ENCODE peak calls at places on chromosome 22, in five cellular contexts. One of them, this sample, is unnamed.

GRCh38 chr22:37804502-37804885 is 3.2 kb upstream of the GCAT start:
- DNase-seq in endothelial cell: peak
- DNase-seq in NCI-H1694 treated with DMSO at 0.1 percent for 48 hours: no peak
- DNase-seq in EL: no peak
- DNase-seq in stimulated activated CD4-positive, alpha-beta T cell treated with anti-CD3 and anti-CD28 coated beads, Interleukin-4, amount 100 ng/mL, for 48 hours: no peak
- DNase-seq in this sample: no peak

GRCh38 chr22:48049116-48049515 is 1286.7 kb downstream of the TBC1D22A start:
- DNase-seq in NCI-H1694 treated with DMSO at 0.1 percent for 48 hours: no peak
- DNase-seq in EL: no peak
- DNase-seq in stimulated activated CD4-positive, alpha-beta T cell treated with anti-CD3 and anti-CD28 coated beads, Interleukin-4, amount 100 ng/mL, for 48 hours: no peak
- DNase-seq in endothelial cell: no peak
- DNase-seq in this sample: no peak

GRCh38 chr22:26781591-26781990 is 124.2 kb downstream of the MIAT start:
- DNase-seq in NCI-H1694 treated with DMSO at 0.1 percent for 48 hours: no peak
- DNase-seq in stimulated activated CD4-positive, alpha-beta T cell treated with anti-CD3 and anti-CD28 coated beads, Interleukin-4, amount 100 ng/mL, for 48 hours: no peak
- DNase-seq in EL: no peak
- DNase-seq in endothelial cell: no peak
- DNase-seq in this sample: no peak

GRCh38 chr22:38754247-38755154 is 1.3 kb downstream of the SUN2 start:
- DNase-seq in EL: peak
- DNase-seq in stimulated activated CD4-positive, alpha-beta T cell treated with anti-CD3 and anti-CD28 coated beads, Interleukin-4, amount 100 ng/mL, for 48 hours: peak
- DNase-seq in NCI-H1694 treated with DMSO at 0.1 percent for 48 hours: peak
- DNase-seq in endothelial cell: no peak
- DNase-seq in this sample: peak

GRCh38 chr22:50341977-50342650 is 1.0 kb upstream of the PPP6R2 start:
- DNase-seq in stimulated activated CD4-positive, alpha-beta T cell treated with anti-CD3 and anti-CD28 coated beads, Interleukin-4, amount 100 ng/mL, for 48 hours: peak
- DNase-seq in NCI-H1694 treated with DMSO at 0.1 percent for 48 hours: peak
- DNase-seq in EL: peak
- DNase-seq in endothelial cell: peak
- DNase-seq in this sample: peak

GRCh38 chr22:45101828-45102227 is 61.9 kb upstream of the NUP50 start:
- DNase-seq in NCI-H1694 treated with DMSO at 0.1 percent for 48 hours: peak
- DNase-seq in EL: peak
- DNase-seq in stimulated activated CD4-positive, alpha-beta T cell treated with anti-CD3 and anti-CD28 coated beads, Interleukin-4, amount 100 ng/mL, for 48 hours: peak
- DNase-seq in endothelial cell: peak
- DNase-seq in this sample: peak

GRCh38 chr22:42673898-42674390 is 24.8 kb upstream of the CYB5R3 start:
- DNase-seq in stimulated activated CD4-positive, alpha-beta T cell treated with anti-CD3 and anti-CD28 coated beads, Interleukin-4, amount 100 ng/mL, for 48 hours: no peak
- DNase-seq in NCI-H1694 treated with DMSO at 0.1 percent for 48 hours: no peak
- DNase-seq in EL: no peak
- DNase-seq in endothelial cell: no peak
- DNase-seq in this sample: no peak

GRCh38 chr22:38704568-38705234 is 1.0 kb upstream of the GTPBP1 start:
- DNase-seq in endothelial cell: no peak
- DNase-seq in stimulated activated CD4-positive, alpha-beta T cell treated with anti-CD3 and anti-CD28 coated beads, Interleukin-4, amount 100 ng/mL, for 48 hours: no peak
- DNase-seq in NCI-H1694 treated with DMSO at 0.1 percent for 48 hours: no peak
- DNase-seq in EL: no peak
- DNase-seq in this sample: no peak

GRCh38 chr22:33022231-33022630 is 36.0 kb downstream of the SYN3 start:
- DNase-seq in EL: no peak
- DNase-seq in NCI-H1694 treated with DMSO at 0.1 percent for 48 hours: no peak
- DNase-seq in endothelial cell: no peak
- DNase-seq in stimulated activated CD4-positive, alpha-beta T cell treated with anti-CD3 and anti-CD28 coated beads, Interleukin-4, amount 100 ng/mL, for 48 hours: no peak
- DNase-seq in this sample: no peak

GRCh38 chr22:49642331-49642730 is 185.3 kb downstream of the BRD1 start:
- DNase-seq in stimulated activated CD4-positive, alpha-beta T cell treated with anti-CD3 and anti-CD28 coated beads, Interleukin-4, amount 100 ng/mL, for 48 hours: no peak
- DNase-seq in EL: no peak
- DNase-seq in endothelial cell: no peak
- DNase-seq in NCI-H1694 treated with DMSO at 0.1 percent for 48 hours: no peak
- DNase-seq in this sample: no peak

GRCh38 chr22:20239063-20239950 is 28.8 kb downstream of the RTN4R start:
- DNase-seq in stimulated activated CD4-positive, alpha-beta T cell treated with anti-CD3 and anti-CD28 coated beads, Interleukin-4, amount 100 ng/mL, for 48 hours: no peak
- DNase-seq in endothelial cell: no peak
- DNase-seq in EL: peak
- DNase-seq in NCI-H1694 treated with DMSO at 0.1 percent for 48 hours: no peak
- DNase-seq in this sample: no peak

GRCh38 chr22:45323695-45324094 is 14.0 kb downstream of the FAM118A start:
- DNase-seq in NCI-H1694 treated with DMSO at 0.1 percent for 48 hours: no peak
- DNase-seq in EL: no peak
- DNase-seq in endothelial cell: no peak
- DNase-seq in stimulated activated CD4-positive, alpha-beta T cell treated with anti-CD3 and anti-CD28 coated beads, Interleukin-4, amount 100 ng/mL, for 48 hours: no peak
- DNase-seq in this sample: no peak

GRCh38 chr22:45268958-45269844 is 15.5 kb upstream of the UPK3A start:
- DNase-seq in endothelial cell: peak
- DNase-seq in stimulated activated CD4-positive, alpha-beta T cell treated with anti-CD3 and anti-CD28 coated beads, Interleukin-4, amount 100 ng/mL, for 48 hours: peak
- DNase-seq in NCI-H1694 treated with DMSO at 0.1 percent for 48 hours: peak
- DNase-seq in EL: peak
- DNase-seq in this sample: peak

GRCh38 chr22:32413715-32414114 is 1.7 kb upstream of the RTCB start:
- DNase-seq in NCI-H1694 treated with DMSO at 0.1 percent for 48 hours: no peak
- DNase-seq in stimulated activated CD4-positive, alpha-beta T cell treated with anti-CD3 and anti-CD28 coated beads, Interleukin-4, amount 100 ng/mL, for 48 hours: no peak
- DNase-seq in endothelial cell: peak
- DNase-seq in EL: peak
- DNase-seq in this sample: no peak

GRCh38 chr22:22386602-22387385 is 121.7 kb downstream of the ZNF280B start:
- DNase-seq in endothelial cell: no peak
- DNase-seq in stimulated activated CD4-positive, alpha-beta T cell treated with anti-CD3 and anti-CD28 coated beads, Interleukin-4, amount 100 ng/mL, for 48 hours: no peak
- DNase-seq in NCI-H1694 treated with DMSO at 0.1 percent for 48 hours: no peak
- DNase-seq in EL: no peak
- DNase-seq in this sample: no peak

GRCh38 chr22:30015846-30016245 is 64.4 kb upstream of the HORMAD2 start:
- DNase-seq in NCI-H1694 treated with DMSO at 0.1 percent for 48 hours: no peak
- DNase-seq in stimulated activated CD4-positive, alpha-beta T cell treated with anti-CD3 and anti-CD28 coated beads, Interleukin-4, amount 100 ng/mL, for 48 hours: no peak
- DNase-seq in endothelial cell: no peak
- DNase-seq in EL: peak
- DNase-seq in this sample: no peak

GRCh38 chr22:50190182-50190951 is 4.7 kb downstream of the TRABD start:
- DNase-seq in stimulated activated CD4-positive, alpha-beta T cell treated with anti-CD3 and anti-CD28 coated beads, Interleukin-4, amount 100 ng/mL, for 48 hours: peak
- DNase-seq in endothelial cell: no peak
- DNase-seq in EL: peak
- DNase-seq in NCI-H1694 treated with DMSO at 0.1 percent for 48 hours: peak
- DNase-seq in this sample: peak

GRCh38 chr22:31029276-31029675 is 51.8 kb upstream of the SMTN start:
- DNase-seq in stimulated activated CD4-positive, alpha-beta T cell treated with anti-CD3 and anti-CD28 coated beads, Interleukin-4, amount 100 ng/mL, for 48 hours: no peak
- DNase-seq in NCI-H1694 treated with DMSO at 0.1 percent for 48 hours: no peak
- DNase-seq in EL: no peak
- DNase-seq in endothelial cell: no peak
- DNase-seq in this sample: no peak

GRCh38 chr22:46031066-46031465 is 54.1 kb upstream of the WNT7B start:
- DNase-seq in NCI-H1694 treated with DMSO at 0.1 percent for 48 hours: no peak
- DNase-seq in stimulated activated CD4-positive, alpha-beta T cell treated with anti-CD3 and anti-CD28 coated beads, Interleukin-4, amount 100 ng/mL, for 48 hours: no peak
- DNase-seq in endothelial cell: no peak
- DNase-seq in EL: no peak
- DNase-seq in this sample: no peak

GRCh38 chr22:46459347-46460065 is 77.9 kb downstream of the CELSR1 start:
- DNase-seq in EL: no peak
- DNase-seq in NCI-H1694 treated with DMSO at 0.1 percent for 48 hours: no peak
- DNase-seq in endothelial cell: no peak
- DNase-seq in stimulated activated CD4-positive, alpha-beta T cell treated with anti-CD3 and anti-CD28 coated beads, Interleukin-4, amount 100 ng/mL, for 48 hours: no peak
- DNase-seq in this sample: no peak

GRCh38 chr22:40973144-40973543 is 22.0 kb downstream of the RBX1 start:
- DNase-seq in endothelial cell: no peak
- DNase-seq in NCI-H1694 treated with DMSO at 0.1 percent for 48 hours: no peak
- DNase-seq in stimulated activated CD4-positive, alpha-beta T cell treated with anti-CD3 and anti-CD28 coated beads, Interleukin-4, amount 100 ng/mL, for 48 hours: no peak
- DNase-seq in EL: no peak
- DNase-seq in this sample: no peak

GRCh38 chr22:50081426-50082196 is 3.6 kb downstream of the MLC1 start:
- DNase-seq in NCI-H1694 treated with DMSO at 0.1 percent for 48 hours: no peak
- DNase-seq in EL: no peak
- DNase-seq in stimulated activated CD4-positive, alpha-beta T cell treated with anti-CD3 and anti-CD28 coated beads, Interleukin-4, amount 100 ng/mL, for 48 hours: no peak
- DNase-seq in endothelial cell: no peak
- DNase-seq in this sample: no peak

GRCh38 chr22:35357883-35358621 is 22.8 kb upstream of the HMOX1 start:
- DNase-seq in NCI-H1694 treated with DMSO at 0.1 percent for 48 hours: no peak
- DNase-seq in stimulated activated CD4-positive, alpha-beta T cell treated with anti-CD3 and anti-CD28 coated beads, Interleukin-4, amount 100 ng/mL, for 48 hours: no peak
- DNase-seq in endothelial cell: no peak
- DNase-seq in EL: peak
- DNase-seq in this sample: no peak

GRCh38 chr22:37681556-37682049 is 4.5 kb upstream of the NOL12 start:
- DNase-seq in stimulated activated CD4-positive, alpha-beta T cell treated with anti-CD3 and anti-CD28 coated beads, Interleukin-4, amount 100 ng/mL, for 48 hours: peak
- DNase-seq in EL: peak
- DNase-seq in endothelial cell: peak
- DNase-seq in NCI-H1694 treated with DMSO at 0.1 percent for 48 hours: peak
- DNase-seq in this sample: peak

GRCh38 chr22:40541300-40541699 is 95.2 kb downstream of the MRTFA start:
- DNase-seq in stimulated activated CD4-positive, alpha-beta T cell treated with anti-CD3 and anti-CD28 coated beads, Interleukin-4, amount 100 ng/mL, for 48 hours: no peak
- DNase-seq in NCI-H1694 treated with DMSO at 0.1 percent for 48 hours: no peak
- DNase-seq in EL: no peak
- DNase-seq in endothelial cell: no peak
- DNase-seq in this sample: no peak

GRCh38 chr22:48536691-48537591 is 1290.7 kb downstream of the BRD1 start:
- DNase-seq in stimulated activated CD4-positive, alpha-beta T cell treated with anti-CD3 and anti-CD28 coated beads, Interleukin-4, amount 100 ng/mL, for 48 hours: no peak
- DNase-seq in endothelial cell: no peak
- DNase-seq in EL: no peak
- DNase-seq in NCI-H1694 treated with DMSO at 0.1 percent for 48 hours: peak
- DNase-seq in this sample: no peak

GRCh38 chr22:22357024-22357868 is 112.7 kb downstream of the VPREB1 start:
- DNase-seq in NCI-H1694 treated with DMSO at 0.1 percent for 48 hours: peak
- DNase-seq in endothelial cell: peak
- DNase-seq in stimulated activated CD4-positive, alpha-beta T cell treated with anti-CD3 and anti-CD28 coated beads, Interleukin-4, amount 100 ng/mL, for 48 hours: peak
- DNase-seq in EL: peak
- DNase-seq in this sample: peak

GRCh38 chr22:22371031-22371541 is 126.5 kb downstream of the VPREB1 start:
- DNase-seq in endothelial cell: no peak
- DNase-seq in stimulated activated CD4-positive, alpha-beta T cell treated with anti-CD3 and anti-CD28 coated beads, Interleukin-4, amount 100 ng/mL, for 48 hours: no peak
- DNase-seq in NCI-H1694 treated with DMSO at 0.1 percent for 48 hours: no peak
- DNase-seq in EL: no peak
- DNase-seq in this sample: no peak

GRCh38 chr22:45768490-45768889 is 96.9 kb downstream of the ATXN10 start:
- DNase-seq in EL: no peak
- DNase-seq in endothelial cell: no peak
- DNase-seq in stimulated activated CD4-positive, alpha-beta T cell treated with anti-CD3 and anti-CD28 coated beads, Interleukin-4, amount 100 ng/mL, for 48 hours: no peak
- DNase-seq in NCI-H1694 treated with DMSO at 0.1 percent for 48 hours: peak
- DNase-seq in this sample: no peak

This sample was measured in fibroblast of the conjunctiva.